ENCODE peak calls at places on chromosomes 3 and 15, in nine cellular contexts. One of them, this sample, is unnamed.

GRCh38 chr3:194537732-194538247 is 51.0 kb upstream of the ATP13A3 start:
- DNase-seq in AG04449: no peak
- DNase-seq in ACHN: peak; percentile 88
- DNase-seq in astrocyte: peak; percentile 87
- DNase-seq in esophagus squamous epithelium: no peak
- DNase-seq in right cardiac atrium: no peak
- DNase-seq in NCI-H510A treated with DMSO at 0.1 percent for 48 hours: peak; percentile 60
- DNase-seq in hepatocyte: no peak
- DNase-seq in H7: no peak
- DNase-seq in this sample: peak; percentile 24

GRCh38 chr3:142210144-142210543 is 15.2 kb downstream of the GK5 start:
- DNase-seq in esophagus squamous epithelium: no peak
- DNase-seq in AG04449: no peak
- DNase-seq in ACHN: no peak
- DNase-seq in right cardiac atrium: no peak
- DNase-seq in astrocyte: no peak
- DNase-seq in hepatocyte: no peak
- DNase-seq in H7: peak; percentile 23
- DNase-seq in NCI-H510A treated with DMSO at 0.1 percent for 48 hours: no peak
- DNase-seq in this sample: no peak

GRCh38 chr15:31504462-31504839 is 177.8 kb downstream of the KLF13 start:
- DNase-seq in ACHN: no peak
- DNase-seq in NCI-H510A treated with DMSO at 0.1 percent for 48 hours: no peak
- DNase-seq in AG04449: no peak
- DNase-seq in astrocyte: no peak
- DNase-seq in right cardiac atrium: no peak
- DNase-seq in hepatocyte: no peak
- DNase-seq in esophagus squamous epithelium: no peak
- DNase-seq in H7: no peak
- DNase-seq in this sample: peak; percentile 47

GRCh38 chr3:54987719-54988118 is 59.9 kb upstream of the LRTM1 start:
- DNase-seq in astrocyte: no peak
- DNase-seq in NCI-H510A treated with DMSO at 0.1 percent for 48 hours: peak; percentile 47
- DNase-seq in right cardiac atrium: no peak
- DNase-seq in AG04449: no peak
- DNase-seq in ACHN: no peak
- DNase-seq in hepatocyte: no peak
- DNase-seq in esophagus squamous epithelium: no peak
- DNase-seq in H7: no peak
- DNase-seq in this sample: peak; percentile 5

GRCh38 chr15:70426065-70426821 is 328.5 kb upstream of the TLE3 start:
- DNase-seq in hepatocyte: no peak
- DNase-seq in ACHN: no peak
- DNase-seq in H7: no peak
- DNase-seq in esophagus squamous epithelium: no peak
- DNase-seq in right cardiac atrium: no peak
- DNase-seq in NCI-H510A treated with DMSO at 0.1 percent for 48 hours: no peak
- DNase-seq in astrocyte: peak; percentile 21
- DNase-seq in AG04449: no peak
- DNase-seq in this sample: peak; percentile 52

GRCh38 chr15:68693071-68693470 is 114.3 kb downstream of the CORO2B start:
- DNase-seq in NCI-H510A treated with DMSO at 0.1 percent for 48 hours: no peak
- DNase-seq in astrocyte: no peak
- DNase-seq in hepatocyte: no peak
- DNase-seq in H7: no peak
- DNase-seq in ACHN: no peak
- DNase-seq in esophagus squamous epithelium: no peak
- DNase-seq in right cardiac atrium: no peak
- DNase-seq in AG04449: no peak
- DNase-seq in this sample: no peak

GRCh38 chr3:178139116-178139515 is 397.1 kb upstream of the KCNMB2 start:
- DNase-seq in ACHN: no peak
- DNase-seq in astrocyte: no peak
- DNase-seq in hepatocyte: no peak
- DNase-seq in NCI-H510A treated with DMSO at 0.1 percent for 48 hours: no peak
- DNase-seq in esophagus squamous epithelium: no peak
- DNase-seq in AG04449: no peak
- DNase-seq in H7: no peak
- DNase-seq in right cardiac atrium: no peak
- DNase-seq in this sample: no peak

GRCh38 chr15:68409736-68410370 is 22.1 kb downstream of the ITGA11 start:
- DNase-seq in ACHN: no peak
- DNase-seq in AG04449: no peak
- DNase-seq in hepatocyte: no peak
- DNase-seq in right cardiac atrium: no peak
- DNase-seq in astrocyte: no peak
- DNase-seq in H7: no peak
- DNase-seq in NCI-H510A treated with DMSO at 0.1 percent for 48 hours: no peak
- DNase-seq in esophagus squamous epithelium: no peak
- DNase-seq in this sample: no peak

GRCh38 chr3:102827386-102827785 is 392.6 kb downstream of the ZPLD1 start:
- DNase-seq in NCI-H510A treated with DMSO at 0.1 percent for 48 hours: no peak
- DNase-seq in esophagus squamous epithelium: no peak
- DNase-seq in right cardiac atrium: no peak
- DNase-seq in hepatocyte: no peak
- DNase-seq in H7: no peak
- DNase-seq in AG04449: no peak
- DNase-seq in astrocyte: no peak
- DNase-seq in ACHN: no peak
- DNase-seq in this sample: no peak

GRCh38 chr3:13352621-13353131 is 67.4 kb downstream of the NUP210 start:
- DNase-seq in hepatocyte: no peak
- DNase-seq in esophagus squamous epithelium: no peak
- DNase-seq in NCI-H510A treated with DMSO at 0.1 percent for 48 hours: no peak
- DNase-seq in ACHN: peak; percentile 4
- DNase-seq in AG04449: no peak
- DNase-seq in right cardiac atrium: peak; percentile 27
- DNase-seq in astrocyte: peak; percentile 28
- DNase-seq in H7: no peak
- DNase-seq in this sample: peak; percentile 8

GRCh38 chr3:189563841-189564563 is 67.2 kb upstream of the TP63 start:
- DNase-seq in right cardiac atrium: no peak
- DNase-seq in esophagus squamous epithelium: no peak
- DNase-seq in NCI-H510A treated with DMSO at 0.1 percent for 48 hours: no peak
- DNase-seq in hepatocyte: peak; percentile 29
- DNase-seq in AG04449: peak; percentile 78
- DNase-seq in H7: no peak
- DNase-seq in astrocyte: peak; percentile 96
- DNase-seq in ACHN: peak; percentile 82
- DNase-seq in this sample: peak; percentile 98

GRCh38 chr3:35498506-35499210 is 140.7 kb upstream of the ARPP21 start:
- DNase-seq in NCI-H510A treated with DMSO at 0.1 percent for 48 hours: no peak
- DNase-seq in hepatocyte: peak; percentile 10
- DNase-seq in H7: no peak
- DNase-seq in esophagus squamous epithelium: no peak
- DNase-seq in right cardiac atrium: no peak
- DNase-seq in AG04449: no peak
- DNase-seq in ACHN: no peak
- DNase-seq in astrocyte: no peak
- DNase-seq in this sample: no peak

GRCh38 chr15:79257454-79257853 is 25.1 kb upstream of the ANKRD34C start:
- DNase-seq in H7: no peak
- DNase-seq in hepatocyte: no peak
- DNase-seq in astrocyte: no peak
- DNase-seq in ACHN: no peak
- DNase-seq in right cardiac atrium: no peak
- DNase-seq in esophagus squamous epithelium: no peak
- DNase-seq in AG04449: no peak
- DNase-seq in NCI-H510A treated with DMSO at 0.1 percent for 48 hours: no peak
- DNase-seq in this sample: no peak

GRCh38 chr15:66670698-66671580 is 31.1 kb upstream of the SMAD6 start:
- DNase-seq in astrocyte: no peak
- DNase-seq in NCI-H510A treated with DMSO at 0.1 percent for 48 hours: peak; percentile 35
- DNase-seq in ACHN: no peak
- DNase-seq in esophagus squamous epithelium: no peak
- DNase-seq in H7: peak; percentile 97
- DNase-seq in hepatocyte: peak; percentile 79
- DNase-seq in AG04449: no peak
- DNase-seq in right cardiac atrium: no peak
- DNase-seq in this sample: peak; percentile 68

GRCh38 chr3:124986153-124987143 is 51.9 kb upstream of the MUC13 start:
- DNase-seq in esophagus squamous epithelium: no peak
- DNase-seq in astrocyte: peak; percentile 96
- DNase-seq in H7: peak; percentile 66
- DNase-seq in hepatocyte: peak; percentile 42
- DNase-seq in ACHN: peak; percentile 95
- DNase-seq in right cardiac atrium: no peak
- DNase-seq in AG04449: peak; percentile 74
- DNase-seq in NCI-H510A treated with DMSO at 0.1 percent for 48 hours: peak; percentile 16
- DNase-seq in this sample: peak; percentile 71

GRCh38 chr3:16090013-16090412 is 84.5 kb upstream of the GALNT15 start:
- DNase-seq in astrocyte: peak; percentile 99
- DNase-seq in NCI-H510A treated with DMSO at 0.1 percent for 48 hours: no peak
- DNase-seq in esophagus squamous epithelium: no peak
- DNase-seq in right cardiac atrium: no peak
- DNase-seq in ACHN: peak; percentile 15
- DNase-seq in hepatocyte: peak; percentile 26
- DNase-seq in H7: no peak
- DNase-seq in AG04449: peak; percentile 99
- DNase-seq in this sample: peak; percentile 80